ENCODE peak calls at places on chromosomes 13 and 19, in eight cellular contexts. H, Z, R, L, W, V, I and B are unnamed samples.

GRCh38 chr19:11375143-11375948 is 880 bp downstream of the SWSAP1 start:
- DNase-seq in L (peak), Z (no peak), V (no peak), R (peak), I (no peak), W (peak), H (peak), B (peak)

GRCh38 chr19:40717325-40717879 is 490 bp downstream of the ITPKC start:
- DNase-seq in L (no peak), I (no peak), R (no peak), V (no peak), Z (no peak), W (no peak), H (no peak), B (no peak)

GRCh38 chr19:1394252-1395193 is 6.8 kb downstream of the GAMT start:
- DNase-seq in Z (no peak), W (no peak), R (no peak), H (no peak), I (no peak), V (no peak), L (no peak), B (no peak)

GRCh38 chr13:98457053-98457452 is 119.9 kb downstream of the STK24 start:
- DNase-seq in H (no peak), V (no peak), L (no peak), R (no peak), I (no peak), Z (no peak), W (no peak), B (no peak)

GRCh38 chr19:48770223-48770622 is 14.9 kb downstream of the FGF21 start:
- DNase-seq in H (no peak), I (no peak), Z (peak), L (no peak), V (no peak), R (no peak), W (no peak), B (no peak)

GRCh38 chr13:76035711-76036110 is 399.6 kb downstream of the LMO7 start:
- DNase-seq in H (no peak), V (no peak), W (no peak), I (no peak), L (no peak), R (no peak), Z (no peak), B (no peak)

GRCh38 chr19:50332264-50333038 is 3.3 kb upstream of the KCNC3 start:
- DNase-seq in L (no peak), R (no peak), I (no peak), W (peak), Z (no peak), V (no peak), H (no peak), B (peak)

GRCh38 chr19:45655073-45655472 is 12.9 kb upstream of the GIPR start:
- DNase-seq in R (no peak), Z (no peak), I (no peak), V (no peak), H (no peak), L (no peak), W (no peak), B (no peak)

GRCh38 chr19:12792048-12792852 is 964 bp downstream of the JUNB start:
- DNase-seq in W (peak), I (no peak), Z (no peak), H (peak), V (no peak), L (peak), R (peak), B (peak)

GRCh38 chr19:5126498-5127223 is 157.7 kb downstream of the KDM4B start:
- DNase-seq in I (no peak), H (peak), R (no peak), V (no peak), W (peak), L (no peak), Z (no peak), B (no peak)

GRCh38 chr13:43009506-43009905 is 13.9 kb upstream of the DNAJC15 start:
- DNase-seq in Z (no peak), H (no peak), R (no peak), L (no peak), V (no peak), W (no peak), I (no peak), B (no peak)

GRCh38 chr13:68056816-68057710 is 826.9 kb upstream of the PCDH9 start:
- DNase-seq in I (no peak), W (no peak), R (no peak), V (no peak), L (no peak), Z (no peak), H (no peak), B (peak)

GRCh38 chr13:38783992-38784875 is 97.4 kb downstream of the FREM2 start:
- DNase-seq in Z (no peak), H (no peak), R (no peak), L (no peak), I (no peak), W (no peak), V (no peak), B (no peak)

GRCh38 chr19:2056810-2057192 is 5.8 kb upstream of the MKNK2 start:
- DNase-seq in W (no peak), L (no peak), H (no peak), I (no peak), R (no peak), Z (no peak), V (no peak), B (no peak)

GRCh38 chr19:6222884-6223283 is 56.9 kb downstream of the MLLT1 start:
- DNase-seq in Z (no peak), H (no peak), W (no peak), L (no peak), R (no peak), I (no peak), V (no peak), B (no peak)

GRCh38 chr19:6187374-6187773 is 51.9 kb downstream of the ACSBG2 start:
- DNase-seq in L (no peak), H (no peak), V (no peak), I (no peak), W (no peak), R (no peak), Z (no peak), B (no peak)

GRCh38 chr13:109700176-109700575 is 86.2 kb downstream of the IRS2 start:
- DNase-seq in R (peak), I (no peak), L (no peak), W (no peak), Z (no peak), V (no peak), H (no peak), B (no peak)

GRCh38 chr13:110448230-110448629 is 113.3 kb downstream of the RAB20 start:
- DNase-seq in V (no peak), H (no peak), L (no peak), I (no peak), R (no peak), W (no peak), Z (peak), B (no peak)

GRCh38 chr13:108154421-108154858 is 60.9 kb downstream of the LIG4 start:
- DNase-seq in W (no peak), I (no peak), R (no peak), L (no peak), V (no peak), H (no peak), Z (no peak), B (no peak)

GRCh38 chr19:47122359-47123335 is 8.0 kb upstream of the SAE1 start:
- DNase-seq in R (no peak), W (no peak), I (no peak), H (no peak), L (no peak), Z (no peak), V (no peak), B (no peak)

GRCh38 chr19:11247391-11247790 is 8.0 kb downstream of the ANGPTL8 start:
- DNase-seq in V (no peak), Z (no peak), L (no peak), W (no peak), I (no peak), R (peak), H (no peak), B (no peak)

GRCh38 chr19:3725640-3726310 is 17.6 kb downstream of the TJP3 start:
- DNase-seq in V (no peak), W (no peak), L (no peak), H (no peak), Z (no peak), I (no peak), R (no peak), B (peak)

GRCh38 chr13:24511019-24511823 is 1.4 kb downstream of the PARP4 start:
- DNase-seq in R (no peak), H (peak), Z (peak), L (peak), W (peak), V (no peak), I (no peak), B (peak)

GRCh38 chr19:33268162-33268991 is 34.0 kb downstream of the CEBPA start:
- DNase-seq in H (no peak), Z (no peak), R (no peak), V (no peak), L (no peak), W (no peak), I (no peak), B (no peak)

GRCh38 chr19:39098365-39099269 is 14.4 kb downstream of the ACP7 start:
- DNase-seq in H (no peak), W (no peak), R (no peak), L (no peak), V (no peak), I (no peak), Z (no peak), B (peak)

GRCh38 chr19:10764340-10764894 is 46.5 kb downstream of the DNM2 start:
- DNase-seq in V (no peak), R (no peak), W (no peak), Z (no peak), I (no peak), H (no peak), L (no peak), B (no peak)

GRCh38 chr19:58279042-58279924 is 528 bp downstream of the ZNF8 start:
- DNase-seq in H (peak), L (peak), I (peak), W (peak), V (peak), Z (peak), R (peak), B (peak)

GRCh38 chr19:16118489-16119033 is 6.9 kb downstream of the RAB8A start:
- DNase-seq in Z (no peak), W (peak), R (no peak), H (peak), L (peak), I (no peak), V (no peak), B (no peak)

GRCh38 chr13:65488606-65489005 is 1741.5 kb downstream of the PCDH9 start:
- DNase-seq in W (peak), Z (no peak), H (no peak), V (no peak), L (no peak), R (no peak), I (no peak), B (no peak)

GRCh38 chr13:102729560-102730275 is 34.9 kb upstream of the METTL21C start:
- DNase-seq in W (no peak), V (no peak), Z (no peak), L (no peak), R (no peak), I (no peak), H (no peak), B (peak)

GRCh38 chr13:94128430-94128829 is 351.1 kb downstream of the DCT start:
- DNase-seq in L (no peak), W (no peak), V (no peak), H (no peak), R (no peak), I (no peak), Z (no peak), B (no peak)